ENCODE peak calls at places on chromosomes 7 and 10, in seven cellular contexts. H is GM23338, J is OCI-LY7, A is GM23248, U is neural progenitor cell, F is HCT116, S is hepatocyte. Y is an unnamed sample.

GRCh38 chr10:70974920-70975319 is 86.6 kb upstream of the PCBD1 start:
- DNase-seq in H (no peak), J (no peak), A (no peak), U (no peak), F (no peak), S (no peak), Y (no peak)

GRCh38 chr7:121302214-121302745 is 26.5 kb upstream of the WNT16 start:
- DNase-seq in H (no peak), J (peak; percentile 46), A (peak; percentile 63), U (no peak), F (peak; percentile 97), S (no peak), Y (peak; percentile 84)

GRCh38 chr10:128046934-128047251 is 79.3 kb downstream of the MKI67 start:
- DNase-seq in H (no peak), J (no peak), A (no peak), U (no peak), F (no peak), S (no peak), Y (no peak)

GRCh38 chr10:104318810-104319684 is 19.2 kb downstream of the ITPRIP start:
- DNase-seq in H (no peak), J (no peak), A (no peak), U (no peak), F (no peak), S (peak; percentile 30), Y (no peak)

GRCh38 chr10:96695975-96696634 is 24.2 kb downstream of the PIK3AP1 start:
- DNase-seq in H (no peak), J (no peak), A (no peak), U (no peak), F (no peak), S (no peak), Y (no peak)

GRCh38 chr10:59135275-59135674 is 41.2 kb upstream of the PHYHIPL start:
- DNase-seq in H (no peak), J (no peak), A (no peak), U (no peak), F (no peak), S (no peak), Y (no peak)

GRCh38 chr10:89414146-89414878 is at the start of gene IFIT5:
- DNase-seq in H (peak; percentile 83), J (peak; percentile 80), A (peak; percentile 86), U (peak; percentile 86), F (no peak), S (peak; percentile 85), Y (peak; percentile 56)

GRCh38 chr10:47260505-47261111 is 39.4 kb upstream of the GDF10 start:
- DNase-seq in H (no peak), J (no peak), A (no peak), U (peak; percentile 20), F (no peak), S (no peak), Y (no peak)

GRCh38 chr10:11510714-11511113 is 100.7 kb downstream of the USP6NL start:
- DNase-seq in H (no peak), J (no peak), A (no peak), U (no peak), F (no peak), S (no peak), Y (no peak)

GRCh38 chr7:95875519-95875918 is 103.2 kb downstream of the DYNC1I1 start:
- DNase-seq in H (no peak), J (no peak), A (no peak), U (no peak), F (no peak), S (no peak), Y (no peak)

GRCh38 chr10:3426190-3426845 is 253.7 kb upstream of the PITRM1 start:
- DNase-seq in H (no peak), J (no peak), A (peak; percentile 61), U (no peak), F (no peak), S (peak; percentile 33), Y (peak; percentile 75)

GRCh38 chr10:86688398-86688921 is 20.1 kb downstream of the LDB3 start:
- DNase-seq in H (peak; percentile 85), J (peak; percentile 68), A (peak; percentile 83), U (peak; percentile 79), F (peak; percentile 54), S (peak; percentile 77), Y (peak; percentile 62)

GRCh38 chr10:118868618-118869017 is 113.8 kb upstream of the CACUL1 start:
- DNase-seq in H (no peak), J (no peak), A (no peak), U (no peak), F (no peak), S (no peak), Y (no peak)

GRCh38 chr7:151517601-151518104 is 2.0 kb downstream of the RHEB start:
- DNase-seq in H (no peak), J (no peak), A (no peak), U (no peak), F (no peak), S (no peak), Y (no peak)

GRCh38 chr7:84546403-84546802 is 351.8 kb upstream of the SEMA3A start:
- DNase-seq in H (peak; percentile 8), J (no peak), A (no peak), U (peak; percentile 32), F (no peak), S (no peak), Y (no peak)

GRCh38 chr7:130383187-130383980 is 3.1 kb downstream of the CPA1 start:
- DNase-seq in H (no peak), J (no peak), A (no peak), U (no peak), F (no peak), S (no peak), Y (no peak)

GRCh38 chr7:65338346-65338745 is 35.3 kb upstream of the ZNF92 start:
- DNase-seq in H (no peak), J (peak; percentile 24), A (no peak), U (no peak), F (no peak), S (no peak), Y (no peak)

GRCh38 chr7:75686551-75686950 is 52.2 kb downstream of the HIP1 start:
- DNase-seq in H (no peak), J (no peak), A (no peak), U (no peak), F (no peak), S (no peak), Y (no peak)

GRCh38 chr10:103493911-103494877 is 689 bp downstream of the NEURL1 start:
- DNase-seq in H (peak; percentile 64), J (no peak), A (peak; percentile 45), U (peak; percentile 57), F (no peak), S (peak; percentile 41), Y (no peak)

GRCh38 chr7:67823345-67823744 is 826.7 kb downstream of the TYW1 start:
- DNase-seq in H (no peak), J (no peak), A (peak; percentile 6), U (no peak), F (no peak), S (peak; percentile 53), Y (no peak)

GRCh38 chr10:87976101-87976743 is 112.8 kb downstream of the PTEN start:
- DNase-seq in H (no peak), J (no peak), A (peak; percentile 33), U (no peak), F (no peak), S (no peak), Y (no peak)

GRCh38 chr10:76647276-76647675 is 990.3 kb downstream of the KCNMA1 start:
- DNase-seq in H (no peak), J (no peak), A (peak; percentile 18), U (no peak), F (no peak), S (no peak), Y (peak; percentile 43)

GRCh38 chr10:22959292-22959691 is 31.4 kb downstream of the ARMC3 start:
- DNase-seq in H (no peak), J (no peak), A (no peak), U (no peak), F (no peak), S (peak; percentile 10), Y (no peak)

GRCh38 chr10:22958338-22958737 is 30.5 kb downstream of the ARMC3 start:
- DNase-seq in H (no peak), J (no peak), A (peak; percentile 13), U (no peak), F (no peak), S (peak; percentile 8), Y (peak; percentile 45)

GRCh38 chr10:22962817-22963216 is 35.0 kb downstream of the ARMC3 start:
- DNase-seq in H (no peak), J (no peak), A (no peak), U (no peak), F (no peak), S (no peak), Y (no peak)

GRCh38 chr10:22959950-22960349 is 32.1 kb downstream of the ARMC3 start:
- DNase-seq in H (no peak), J (no peak), A (no peak), U (no peak), F (no peak), S (peak; percentile 21), Y (no peak)
- TF ChIP-seq EZH2phosphoT487 in H (no peak), J (no peak), A (no peak), U (no peak), F (no peak), S (no peak), Y (no peak)

DNA sequence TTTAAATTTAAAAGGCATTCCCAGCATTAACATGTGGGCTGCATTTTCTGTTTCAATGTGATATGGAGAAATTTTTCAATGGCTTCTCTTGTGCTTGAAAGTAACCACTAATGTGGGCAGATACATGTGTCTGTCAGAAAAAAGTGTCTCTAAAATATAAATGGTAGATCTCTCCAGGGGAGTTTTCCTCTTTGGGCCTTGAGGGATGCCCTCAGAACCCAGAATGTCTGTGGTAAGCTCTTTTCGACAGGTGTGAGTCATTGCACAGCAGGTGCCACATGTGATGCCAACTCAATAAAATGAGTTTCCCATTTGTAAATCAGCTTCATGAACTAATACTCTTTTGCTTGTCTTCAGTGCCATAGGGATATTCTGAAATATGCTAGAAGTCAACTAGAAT is 221.0 kb downstream of the SEMA3E start:
- DNase-seq in H (peak; percentile 54), J (no peak), A (no peak), U (peak; percentile 9), F (peak; percentile 12), S (no peak), Y (peak; percentile 43)
- TF ChIP-seq EZH2phosphoT487 in H (no peak), J (no peak), A (no peak), U (no peak), F (no peak), S (no peak), Y (no peak)

DNA sequence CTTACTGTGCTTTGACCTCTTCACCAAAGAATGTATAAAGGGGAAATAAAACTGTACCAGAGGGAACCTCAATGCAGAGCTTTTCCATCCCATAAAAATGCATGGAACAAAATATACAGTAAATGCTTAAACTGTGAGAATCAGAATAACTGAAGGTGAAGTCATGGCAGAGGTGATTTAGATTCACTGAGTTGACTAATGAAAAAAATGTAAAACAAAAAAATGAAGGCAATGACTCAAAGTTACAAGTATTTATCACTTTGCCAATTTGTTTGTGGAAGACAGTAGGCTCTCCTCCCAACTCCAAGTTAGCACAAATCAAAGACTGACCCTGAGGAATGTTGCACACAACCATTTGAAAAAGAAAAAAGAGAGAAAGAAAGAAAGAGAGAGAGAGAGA is 1331.6 kb upstream of the SORCS1 start:
- DNase-seq in H (no peak), J (no peak), A (peak; percentile 73), U (no peak), F (no peak), S (no peak), Y (peak; percentile 20)
- TF ChIP-seq EZH2phosphoT487 in H (no peak), J (no peak), A (no peak), U (no peak), F (no peak), S (no peak), Y (no peak)

DNA sequence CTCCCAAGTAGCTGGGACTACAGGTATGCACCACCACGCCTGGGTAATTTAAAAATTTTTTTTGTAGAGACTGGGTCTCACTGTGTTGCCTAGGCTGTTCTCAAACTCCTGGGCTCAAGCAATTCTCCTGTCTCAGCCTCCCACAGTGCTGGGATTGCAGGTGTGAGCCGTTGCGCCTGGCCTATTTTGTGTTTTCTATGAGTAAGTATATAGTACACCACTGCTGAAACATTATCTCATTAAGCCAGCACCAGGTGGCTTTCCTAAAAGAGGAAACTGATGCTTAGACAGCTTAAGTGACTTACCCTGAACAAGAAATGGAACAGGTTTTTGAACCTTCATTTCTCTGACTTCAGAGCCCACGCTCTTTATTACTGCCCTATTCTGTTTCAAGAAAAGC is 7.8 kb upstream of the PTPN12 start:
- DNase-seq in H (no peak), J (peak; percentile 73), A (no peak), U (no peak), F (no peak), S (no peak), Y (no peak)
- TF ChIP-seq EZH2phosphoT487 in H (no peak), J (no peak), A (no peak), U (no peak), F (no peak), S (no peak), Y (no peak)